ENCODE peak calls at places on chromosomes 2 and 18, in seven cellular contexts. D is GF-D8; F is HTR-8/SVneo; R is T-cell; I is stimulated activated CD4-positive, alpha-beta T cell treated with anti-CD3 and anti-CD28 coated beads, Interleukin-1b, Interleukin-23, amount 100 ng/mL, for 1 hour; P is activated CD4-positive, alpha-beta T cell treated with anti-CD3 and anti-CD28 coated beads for 1 hour; Z is naive thymus-derived CD4-positive, alpha-beta T cell. C is an unnamed sample.

GRCh38 chr18:48637081-48637990 is 98.5 kb downstream of the CTIF start:
- DNase-seq in D (no peak), F (no peak), R (no peak), I (no peak), P (no peak), Z (no peak), C (no peak)

GRCh38 chr2:167862787-167863186 is 384.6 kb downstream of the STK39 start:
- DNase-seq in D (no peak), F (no peak), R (no peak), I (no peak), P (no peak), Z (no peak), C (no peak)

GRCh38 chr2:50143822-50144575 is 887.9 kb downstream of the NRXN1 start:
- DNase-seq in D (no peak), F (peak), R (no peak), I (no peak), P (no peak), Z (peak), C (no peak)

GRCh38 chr2:28652217-28652616 is 99.4 kb upstream of the PPP1CB start:
- DNase-seq in D (no peak), F (no peak), R (no peak), I (no peak), P (no peak), Z (no peak), C (no peak)

GRCh38 chr18:44602380-44602779 is 78.3 kb upstream of the SETBP1 start:
- DNase-seq in D (no peak), F (no peak), R (no peak), I (no peak), P (no peak), Z (no peak), C (no peak)

GRCh38 chr2:167181134-167181533 is 292.9 kb downstream of the XIRP2 start:
- DNase-seq in D (no peak), F (no peak), R (no peak), I (no peak), P (no peak), Z (no peak), C (no peak)

GRCh38 chr18:73691118-73691517 is 456.5 kb downstream of the FBXO15 start:
- DNase-seq in D (no peak), F (no peak), R (no peak), I (no peak), P (no peak), Z (no peak), C (no peak)

GRCh38 chr18:78659748-78660147 is 319.9 kb upstream of the SALL3 start:
- DNase-seq in D (no peak), F (no peak), R (no peak), I (no peak), P (no peak), Z (no peak), C (no peak)

GRCh38 chr18:36047521-36047920 is 19.8 kb downstream of the RPRD1A start:
- DNase-seq in D (no peak), F (no peak), R (no peak), I (no peak), P (no peak), Z (no peak), C (no peak)

GRCh38 chr2:140376686-140377085 is 1596.5 kb upstream of the NXPH2 start:
- DNase-seq in D (no peak), F (no peak), R (no peak), I (no peak), P (no peak), Z (no peak), C (no peak)

GRCh38 chr18:48408727-48409590 is at the start of gene ZBTB7C:
- DNase-seq in D (no peak), F (no peak), R (no peak), I (no peak), P (no peak), Z (no peak), C (no peak)